ENCODE peak calls at places on chromosome 19, in four cellular contexts. E is DND-41, C is breast epithelium, P is K562. H is an unnamed sample.

GRCh38 chr19:19279062-19279612 is 6.0 kb upstream of the TM6SF2 start:
- DNase-seq in E (no peak), C (no peak), P (no peak), H (no peak)

GRCh38 chr19:10420444-10421239 is at the start of gene PDE4A:
- DNase-seq in E (peak; percentile 73), C (no peak), P (peak; percentile 78), H (no peak)

GRCh38 chr19:40908981-40909380 is 26.9 kb upstream of the CYP2A7 start:
- DNase-seq in E (no peak), C (no peak), P (no peak), H (no peak)

GRCh38 chr19:46806651-46807050 is 18.3 kb upstream of the SLC1A5 start:
- DNase-seq in E (no peak), C (no peak), P (no peak), H (no peak)

GRCh38 chr19:47430041-47430802 is 10.9 kb upstream of the MEIS3 start:
- DNase-seq in E (no peak), C (peak; percentile 61), P (no peak), H (no peak)

GRCh38 chr19:36051236-36051635 is 2.8 kb downstream of the THAP8 start:
- DNase-seq in E (no peak), C (no peak), P (peak; percentile 49), H (no peak)

GRCh38 chr19:50461066-50461875 is 15.0 kb upstream of the EMC10 start:
- DNase-seq in E (peak; percentile 60), C (peak; percentile 65), P (peak; percentile 88), H (no peak)

GRCh38 chr19:1231729-1232128 is 6.1 kb downstream of the CBARP start:
- DNase-seq in E (no peak), C (no peak), P (no peak), H (no peak)

GRCh38 chr19:38467541-38468525 is 34.3 kb downstream of the RYR1 start:
- DNase-seq in E (no peak), C (no peak), P (no peak), H (no peak)

GRCh38 chr19:56823417-56823816 is 17.1 kb downstream of the PEG3 start:
- DNase-seq in E (no peak), C (no peak), P (no peak), H (no peak)

GRCh38 chr19:42129399-42130253 is 2.6 kb downstream of the POU2F2 start:
- DNase-seq in E (no peak), C (no peak), P (no peak), H (no peak)

GRCh38 chr19:53881482-53882390 is at the start of gene PRKCG:
- DNase-seq in E (peak; percentile 13), C (no peak), P (peak; percentile 61), H (no peak)
- TF ChIP-seq CTCF in E (no peak), C (no peak), P (peak; percentile 68), H (peak; percentile 61)

GRCh38 chr19:29735821-29736220 is 20.8 kb upstream of the C19orf12 start:
- DNase-seq in E (no peak), C (no peak), P (no peak), H (no peak)
- TF ChIP-seq CTCF in E (no peak), C (no peak), P (no peak), H (no peak)

GRCh38 chr19:23758187-23759074 is at the start of gene ZNF681:
- DNase-seq in E (peak; percentile 95), C (peak; percentile 89), P (peak; percentile 92), H (peak; percentile 84)
- TF ChIP-seq CTCF in E (peak; percentile 25), C (no peak), P (no peak), H (peak; percentile 67)

GRCh38 chr19:4279530-4280422 is 710 bp downstream of the SHD start:
- DNase-seq in E (no peak), C (no peak), P (no peak), H (no peak)
- TF ChIP-seq CTCF in E (no peak), C (no peak), P (no peak), H (no peak)

GRCh38 chr19:28634031-28634328 is 579.0 kb downstream of the UQCRFS1 start:
- DNase-seq in E (no peak), C (no peak), P (no peak), H (no peak)
- TF ChIP-seq CTCF in E (no peak), C (no peak), P (no peak), H (peak; percentile 7)

H was measured in type B pancreatic cell.